ENCODE peak calls at places on chromosome 19, in six cellular contexts. B is kidney epithelial cell, N is left ventricle myocardium inferior, L is pancreas, M is MM.1S, U is Peyer's patch. Z is an unnamed sample.
A peak's percentile ranks its signal among the peaks of the same experiment; 100 is the strongest.

GRCh38 chr19:17220207-17220758 is 5.1 kb downstream of the USE1 start:
- DNase-seq in B (no peak), N (no peak), L (no peak), M (no peak), U (peak; percentile 60), Z (no peak)

GRCh38 chr19:37572203-37572602 is 22.4 kb downstream of the ZNF571 start:
- DNase-seq in B (no peak), N (no peak), L (no peak), M (no peak), U (no peak), Z (peak; percentile 27)

GRCh38 chr19:50647879-50648615 is 1.2 kb upstream of the C19orf81 start:
- DNase-seq in B (no peak), N (no peak), L (no peak), M (no peak), U (no peak), Z (no peak)

GRCh38 chr19:52716578-52716977 is 18.3 kb downstream of the ZNF611 start:
- DNase-seq in B (no peak), N (no peak), L (no peak), M (no peak), U (no peak), Z (no peak)

GRCh38 chr19:38550376-38550775 is 67.4 kb downstream of the MAP4K1 start:
- DNase-seq in B (no peak), N (no peak), L (no peak), M (no peak), U (no peak), Z (no peak)

GRCh38 chr19:53906211-53907192 is 2.6 kb upstream of the CACNG7 start:
- DNase-seq in B (no peak), N (peak; percentile 42), L (peak; percentile 73), M (no peak), U (peak; percentile 65), Z (peak; percentile 31)

GRCh38 chr19:49614096-49614857 is 23.3 kb downstream of the PRR12 start:
- DNase-seq in B (peak; percentile 55), N (no peak), L (no peak), M (no peak), U (no peak), Z (no peak)

GRCh38 chr19:16142032-16142580 is 1.4 kb upstream of the HSH2D start:
- DNase-seq in B (no peak), N (no peak), L (no peak), M (no peak), U (no peak), Z (peak; percentile 64)

GRCh38 chr19:36257512-36257876 is 42.6 kb downstream of the ZNF146 start:
- DNase-seq in B (no peak), N (peak; percentile 47), L (peak; percentile 57), M (no peak), U (no peak), Z (no peak)

GRCh38 chr19:39363909-39364457 is 21.8 kb downstream of the SAMD4B start:
- DNase-seq in B (no peak), N (peak; percentile 51), L (no peak), M (no peak), U (no peak), Z (no peak)

DNA sequence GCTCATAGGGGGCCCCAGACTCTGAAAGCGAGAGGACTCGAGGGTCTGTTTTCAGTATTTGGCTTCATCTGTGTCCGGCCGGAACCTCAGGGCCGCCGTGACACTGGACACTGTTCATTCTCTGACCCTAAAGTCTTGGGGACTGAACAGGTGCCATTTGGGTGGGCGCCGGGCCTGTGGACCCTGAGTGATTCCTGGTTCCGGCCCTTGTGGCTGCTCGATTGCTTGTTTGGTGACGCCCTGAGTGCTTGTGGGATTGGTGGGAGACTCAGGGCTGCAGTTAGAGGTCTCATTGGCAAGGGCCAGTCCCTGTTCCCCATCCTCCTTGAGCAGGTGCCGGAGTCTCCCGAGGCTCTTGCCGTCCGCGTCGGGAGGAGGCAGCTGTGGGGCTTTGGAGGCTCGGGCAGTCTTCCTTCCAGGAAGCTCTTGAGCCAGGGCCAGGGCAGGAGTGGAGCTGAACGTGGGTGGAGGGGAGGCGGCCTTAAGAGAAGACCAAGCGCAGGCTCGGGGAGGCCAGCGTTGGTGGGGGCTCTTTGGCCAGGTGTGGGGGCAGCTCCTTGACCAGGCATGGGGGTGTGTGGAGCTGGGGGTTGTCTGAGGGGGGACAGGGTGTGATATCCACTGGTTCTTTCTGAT is 4.7 kb downstream of the PTBP1 start:
- DNase-seq in B (no peak), N (no peak), L (no peak), M (no peak), U (no peak), Z (peak; percentile 47)
- H3K4me3 ChIP-seq in B (peak overlapping the region; percentile 19), N (peak overlapping the region; percentile 77), L (peak overlapping the region; percentile 87), M (no peak overlapping the region), U (peak overlapping the region; percentile 17), Z (peak overlapping the region; percentile 98)

GRCh38 chr19:21487969-21488368 is 17.4 kb upstream of the ZNF429 start:
- DNase-seq in B (no peak), N (no peak), L (no peak), M (no peak), U (no peak), Z (no peak)

GRCh38 chr19:21483589-21484170 is 21.7 kb upstream of the ZNF429 start:
- DNase-seq in B (no peak), N (peak; percentile 67), L (peak; percentile 77), M (no peak), U (no peak), Z (peak; percentile 65)

GRCh38 chr19:21484631-21485030 is 20.8 kb upstream of the ZNF429 start:
- DNase-seq in B (no peak), N (no peak), L (no peak), M (no peak), U (no peak), Z (no peak)

GRCh38 chr19:21482863-21483276 is 22.5 kb upstream of the ZNF429 start:
- DNase-seq in B (no peak), N (peak; percentile 63), L (peak; percentile 83), M (peak; percentile 31), U (no peak), Z (peak; percentile 67)
- TF ChIP-seq CTCF in B (peak; percentile 26), N (peak; percentile 88), L (peak; percentile 90), M (peak; percentile 54), U (peak; percentile 27), Z (peak; percentile 55)

DNA sequence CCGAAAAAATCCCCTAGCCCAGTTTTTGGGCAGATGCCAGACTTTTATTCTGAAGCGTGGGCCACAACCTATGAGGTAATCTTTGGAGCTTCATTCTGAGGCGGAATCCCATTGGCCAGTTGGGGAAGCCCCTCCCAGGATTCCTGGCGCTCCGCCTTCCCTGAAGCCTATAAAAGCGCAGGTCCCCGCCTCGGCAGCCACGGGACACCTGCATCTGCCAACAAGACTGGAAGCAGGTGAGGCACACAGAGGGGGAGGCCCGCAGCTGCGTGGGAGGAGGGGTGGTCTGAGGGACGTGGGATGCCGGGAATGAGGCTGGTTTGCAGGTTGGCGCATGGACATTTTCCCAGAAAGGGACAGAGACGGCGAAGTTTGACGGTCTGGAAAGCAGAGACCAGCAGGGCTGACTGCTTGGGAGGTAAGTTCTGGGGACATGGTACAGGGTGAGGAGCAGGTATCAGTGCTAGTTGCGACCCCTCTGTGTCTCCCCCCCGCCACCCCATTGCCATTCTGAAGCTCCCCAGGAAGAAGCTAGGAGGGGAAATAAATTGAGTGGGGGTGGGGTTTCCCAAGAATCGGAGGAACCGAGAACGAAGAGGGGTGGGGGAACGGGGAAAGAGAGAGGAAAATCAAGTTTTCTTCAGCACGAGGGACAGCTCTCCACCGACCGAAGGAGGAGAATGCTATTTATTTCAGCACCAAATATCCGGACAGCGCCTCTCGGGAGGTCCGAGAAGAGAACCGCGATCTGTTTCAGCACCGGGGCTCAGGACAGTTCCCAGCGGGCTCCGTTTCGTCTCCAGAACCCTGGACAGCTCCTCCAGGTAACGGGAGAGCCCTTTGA is 22.4 kb upstream of the FEM1A start:
- DNase-seq in B (peak; percentile 38), N (peak; percentile 75), L (peak; percentile 86), M (peak; percentile 86), U (peak; percentile 74), Z (peak; percentile 61)
- H3K4me3 ChIP-seq in B (no peak overlapping the region), N (no peak overlapping the region), L (no peak overlapping the region), M (no peak overlapping the region), U (no peak overlapping the region), Z (no peak overlapping the region)

GRCh38 chr19:23522431-23522830 is 127.2 kb upstream of the ZNF91 start:
- DNase-seq in B (no peak), N (no peak), L (no peak), M (no peak), U (no peak), Z (no peak)
- TF ChIP-seq CTCF in B (no peak), N (no peak), L (no peak), M (no peak), U (no peak), Z (no peak)

DNA sequence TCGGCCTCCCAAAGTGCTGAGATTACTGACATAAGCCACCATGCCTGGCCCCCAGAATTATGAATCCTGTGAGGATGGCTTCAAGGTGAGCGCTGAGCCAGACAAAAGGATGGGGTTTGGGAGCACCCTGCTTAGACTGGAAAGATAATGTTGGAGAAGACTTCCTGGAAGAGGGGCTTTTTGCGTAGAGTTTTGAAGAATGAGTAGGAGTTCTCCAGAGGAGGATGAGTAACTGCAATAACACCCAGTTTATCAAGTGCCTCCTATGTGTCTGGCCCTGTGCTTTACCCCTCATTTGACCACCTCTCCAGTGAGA is 641 bp upstream of the GDF15 start:
- DNase-seq in B (no peak), N (no peak), L (no peak), M (no peak), U (no peak), Z (no peak)
- H3K4me3 ChIP-seq in B (no peak overlapping the region), N (no peak overlapping the region), L (no peak overlapping the region), M (no peak overlapping the region), U (no peak overlapping the region), Z (no peak overlapping the region)

GRCh38 chr19:23395041-23395721 is at the start of gene ZNF91:
- DNase-seq in B (peak; percentile 89), N (peak; percentile 94), L (peak; percentile 94), M (peak; percentile 82), U (peak; percentile 95), Z (peak; percentile 72)
- TF ChIP-seq CTCF in B (no peak), N (no peak), L (no peak), M (no peak), U (no peak), Z (no peak)

DNA sequence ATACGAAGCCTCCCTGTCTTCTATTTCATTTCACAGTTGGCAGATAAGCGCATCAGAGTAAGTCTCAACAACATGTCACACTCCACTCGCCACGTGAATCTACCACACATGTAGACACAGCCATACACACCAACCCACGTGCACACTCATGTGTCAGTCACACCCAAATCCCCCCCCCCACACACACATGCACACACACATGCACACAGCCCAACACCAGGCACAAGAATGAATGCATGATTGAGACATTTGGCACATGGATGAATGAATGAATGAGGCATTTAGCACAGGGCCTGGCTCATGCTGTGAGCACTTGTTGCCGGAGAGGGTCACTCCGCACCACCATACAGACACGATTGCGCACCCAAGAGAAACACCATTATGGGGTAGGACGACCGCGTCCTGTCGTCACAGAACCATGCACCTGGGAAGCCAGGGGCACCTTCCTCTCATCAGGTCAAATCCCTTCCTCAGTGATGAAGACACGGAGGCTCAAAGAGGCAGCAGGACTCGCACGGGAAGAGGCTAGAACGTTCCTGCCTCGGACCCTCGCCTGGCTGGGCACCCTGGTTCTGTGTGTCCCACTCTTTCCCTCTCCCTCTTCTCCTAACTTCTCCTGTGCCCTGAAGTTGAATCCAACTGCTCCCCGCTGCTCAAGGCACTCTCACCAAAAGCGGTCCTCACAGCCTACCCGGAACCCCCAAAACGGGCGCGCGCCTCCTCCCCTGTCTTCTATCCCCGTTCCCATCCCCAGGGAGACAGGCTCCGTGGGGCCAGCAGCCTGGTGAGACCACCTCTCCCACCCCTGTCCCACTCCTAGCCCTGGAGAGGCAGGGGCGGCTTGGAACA is 1.4 kb downstream of the MEIS3 start:
- DNase-seq in B (no peak), N (no peak), L (no peak), M (no peak), U (no peak), Z (no peak)
- H3K4me3 ChIP-seq in B (no peak overlapping the region), N (peak overlapping the region; percentile 63), L (no peak overlapping the region), M (no peak overlapping the region), U (peak overlapping the region; percentile 54), Z (no peak overlapping the region)

GRCh38 chr19:14686411-14686810 is 3.4 kb upstream of the ZNF333 start:
- DNase-seq in B (no peak), N (no peak), L (no peak), M (peak; percentile 15), U (no peak), Z (peak; percentile 47)
- TF ChIP-seq CTCF in B (peak; percentile 23), N (peak; percentile 39), L (no peak), M (peak; percentile 38), U (no peak), Z (no peak)